ENCODE peak calls at places on chromosomes 7 and 10, in five cellular contexts. E is SJCRH30; T is NCI-H2081; I is activated CD8-positive, alpha-beta T cell treated with anti-CD3 and anti-CD28 coated beads for 36 hours; G is osteocyte. S is an unnamed sample.
A peak's percentile ranks its signal among the peaks of the same experiment; 100 is the strongest.

GRCh38 chr10:909831-910230 is 21.7 kb downstream of the LARP4B start:
- DNase-seq in E (no peak), T (no peak), I (no peak), G (no peak), S (peak; percentile 31)

GRCh38 chr10:32985341-32985764 is 27.3 kb upstream of the ITGB1 start:
- DNase-seq in E (no peak), T (no peak), I (no peak), G (no peak), S (no peak)

GRCh38 chr7:147400926-147401325 is 1189.6 kb upstream of the C7orf33 start:
- DNase-seq in E (no peak), T (no peak), I (no peak), G (no peak), S (no peak)

GRCh38 chr7:73971315-73971700 is 56.7 kb upstream of the ELN start:
- DNase-seq in E (no peak), T (no peak), I (no peak), G (no peak), S (no peak)

GRCh38 chr10:52644678-52645434 is 127.7 kb downstream of the MBL2 start:
- DNase-seq in E (peak; percentile 32), T (peak; percentile 25), I (peak; percentile 38), G (no peak), S (no peak)

GRCh38 chr10:944034-944831 is 12.7 kb upstream of the LARP4B start:
- DNase-seq in E (no peak), T (no peak), I (peak; percentile 51), G (no peak), S (peak; percentile 15)

GRCh38 chr10:130463104-130463875 is 327.1 kb downstream of the GLRX3 start:
- DNase-seq in E (no peak), T (no peak), I (no peak), G (peak; percentile 56), S (no peak)

GRCh38 chr10:99784731-99785441 is 2.4 kb downstream of the ABCC2 start:
- DNase-seq in E (no peak), T (no peak), I (no peak), G (no peak), S (no peak)

GRCh38 chr10:100744980-100745881 is at the start of gene PAX2:
- DNase-seq in E (peak; percentile 67), T (no peak), I (peak; percentile 48), G (no peak), S (no peak)

GRCh38 chr7:128737867-128738390 is 1.2 kb upstream of the CALU start:
- DNase-seq in E (no peak), T (no peak), I (no peak), G (no peak), S (peak; percentile 46)

GRCh38 chr10:72087969-72088878 is at the start of gene SPOCK2:
- DNase-seq in E (peak; percentile 45), T (no peak), I (peak; percentile 80), G (no peak), S (no peak)

GRCh38 chr7:25716421-25716820 is 435.6 kb upstream of the NFE2L3 start:
- DNase-seq in E (no peak), T (no peak), I (no peak), G (no peak), S (no peak)

GRCh38 chr10:124575107-124576035 is 113.7 kb downstream of the LHPP start:
- DNase-seq in E (no peak), T (no peak), I (no peak), G (no peak), S (no peak)

GRCh38 chr10:125162181-125162906 is 2.0 kb upstream of the CTBP2 start:
- DNase-seq in E (peak; percentile 11), T (no peak), I (no peak), G (peak; percentile 81), S (no peak)

GRCh38 chr7:1922071-1922869 is 252.2 kb downstream of the ELFN1 start:
- DNase-seq in E (no peak), T (no peak), I (peak; percentile 83), G (no peak), S (no peak)

GRCh38 chr10:99698504-99699080 is 33.3 kb downstream of the COX15 start:
- DNase-seq in E (no peak), T (no peak), I (peak; percentile 16), G (no peak), S (no peak)

GRCh38 chr10:77825965-77826364 is 100.6 kb downstream of the DLG5 start:
- DNase-seq in E (no peak), T (no peak), I (no peak), G (no peak), S (no peak)

GRCh38 chr10:102479651-102480050 is 22.9 kb downstream of the ACTR1A start:
- DNase-seq in E (no peak), T (no peak), I (no peak), G (no peak), S (no peak)

GRCh38 chr10:78968300-78968943 is 100.3 kb upstream of the ZMIZ1 start:
- DNase-seq in E (no peak), T (no peak), I (no peak), G (no peak), S (no peak)

GRCh38 chr10:95789928-95790327 is 34.0 kb downstream of the ENTPD1 start:
- DNase-seq in E (no peak), T (no peak), I (peak; percentile 48), G (no peak), S (no peak)

GRCh38 chr7:132739271-132739955 is 163.1 kb upstream of the PLXNA4 start:
- DNase-seq in E (no peak), T (no peak), I (no peak), G (no peak), S (peak; percentile 28)

GRCh38 chr7:4722960-4723359 is 40.9 kb downstream of the FOXK1 start:
- DNase-seq in E (no peak), T (no peak), I (no peak), G (no peak), S (no peak)

GRCh38 chr7:129959480-129960332 is 6.9 kb upstream of the UBE2H start:
- DNase-seq in E (no peak), T (no peak), I (no peak), G (no peak), S (no peak)

GRCh38 chr7:101412976-101413375 is 50.3 kb downstream of the COL26A1 start:
- DNase-seq in E (no peak), T (no peak), I (no peak), G (no peak), S (no peak)

GRCh38 chr7:115976651-115977050 is 53.9 kb downstream of the TFEC start:
- DNase-seq in E (no peak), T (no peak), I (no peak), G (no peak), S (no peak)

GRCh38 chr10:104120061-104120460 is 1.9 kb upstream of the SFR1 start:
- DNase-seq in E (no peak), T (no peak), I (no peak), G (no peak), S (no peak)

S was measured in amniotic stem cell.